ENCODE peak calls at places on chromosomes 1 and 21, in ten cellular contexts. One of them, this sample, is unnamed.

GRCh38 chr1:235628316-235629006 is 21.1 kb downstream of the GNG4 start:
- DNase-seq in foreskin keratinocyte: no peak
- DNase-seq in CD8-positive, alpha-beta T cell: no peak
- DNase-seq in thoracic aorta: no peak
- DNase-seq in AG09319: no peak
- DNase-seq in uterus: no peak
- DNase-seq in H9: no peak
- DNase-seq in GM13976: no peak
- DNase-seq in HL-60: no peak
- DNase-seq in ovary: no peak
- DNase-seq in this sample: no peak

GRCh38 chr21:42570362-42570761 is 56.7 kb downstream of the SLC37A1 start:
- DNase-seq in foreskin keratinocyte: no peak
- DNase-seq in CD8-positive, alpha-beta T cell: no peak
- DNase-seq in thoracic aorta: no peak
- DNase-seq in AG09319: no peak
- DNase-seq in uterus: peak
- DNase-seq in H9: no peak
- DNase-seq in GM13976: no peak
- DNase-seq in HL-60: no peak
- DNase-seq in ovary: no peak
- DNase-seq in this sample: no peak

GRCh38 chr1:14929547-14930223 is 223.9 kb upstream of the TMEM51 start:
- DNase-seq in foreskin keratinocyte: no peak
- DNase-seq in CD8-positive, alpha-beta T cell: no peak
- DNase-seq in thoracic aorta: no peak
- DNase-seq in AG09319: no peak
- DNase-seq in uterus: peak
- DNase-seq in H9: no peak
- DNase-seq in GM13976: no peak
- DNase-seq in HL-60: no peak
- DNase-seq in ovary: peak
- DNase-seq in this sample: no peak

GRCh38 chr1:46442317-46443161 is 47.1 kb upstream of the DMBX1 start:
- DNase-seq in foreskin keratinocyte: peak
- DNase-seq in CD8-positive, alpha-beta T cell: peak
- DNase-seq in thoracic aorta: peak
- DNase-seq in AG09319: peak
- DNase-seq in uterus: peak
- DNase-seq in H9: peak
- DNase-seq in GM13976: peak
- DNase-seq in HL-60: peak
- DNase-seq in ovary: peak
- DNase-seq in this sample: peak

GRCh38 chr1:19448491-19449439 is 36.6 kb downstream of the CAPZB start:
- DNase-seq in foreskin keratinocyte: peak
- DNase-seq in CD8-positive, alpha-beta T cell: no peak
- DNase-seq in thoracic aorta: no peak
- DNase-seq in AG09319: peak
- DNase-seq in uterus: peak
- DNase-seq in H9: no peak
- DNase-seq in GM13976: no peak
- DNase-seq in HL-60: peak
- DNase-seq in ovary: peak
- DNase-seq in this sample: no peak

GRCh38 chr1:90719321-90720136 is 2.4 kb upstream of the BARHL2 start:
- DNase-seq in foreskin keratinocyte: no peak
- DNase-seq in CD8-positive, alpha-beta T cell: no peak
- DNase-seq in thoracic aorta: no peak
- DNase-seq in AG09319: no peak
- DNase-seq in uterus: no peak
- DNase-seq in H9: peak
- DNase-seq in GM13976: peak
- DNase-seq in HL-60: no peak
- DNase-seq in ovary: no peak
- DNase-seq in this sample: no peak

GRCh38 chr1:161730050-161730564 is 8.8 kb downstream of the FCRLB start:
- DNase-seq in foreskin keratinocyte: peak
- DNase-seq in CD8-positive, alpha-beta T cell: no peak
- DNase-seq in thoracic aorta: no peak
- DNase-seq in AG09319: no peak
- DNase-seq in uterus: no peak
- DNase-seq in H9: no peak
- DNase-seq in GM13976: no peak
- DNase-seq in HL-60: no peak
- DNase-seq in ovary: no peak
- DNase-seq in this sample: no peak

GRCh38 chr1:29271724-29272123 is 35.4 kb downstream of the PTPRU start:
- DNase-seq in foreskin keratinocyte: no peak
- DNase-seq in CD8-positive, alpha-beta T cell: no peak
- DNase-seq in thoracic aorta: no peak
- DNase-seq in AG09319: peak
- DNase-seq in uterus: peak
- DNase-seq in H9: peak
- DNase-seq in GM13976: no peak
- DNase-seq in HL-60: no peak
- DNase-seq in ovary: peak
- DNase-seq in this sample: peak

GRCh38 chr21:42233067-42233981 is 14.4 kb downstream of the ABCG1 start:
- DNase-seq in foreskin keratinocyte: no peak
- DNase-seq in CD8-positive, alpha-beta T cell: peak
- DNase-seq in thoracic aorta: peak
- DNase-seq in AG09319: no peak
- DNase-seq in uterus: peak
- DNase-seq in H9: peak
- DNase-seq in GM13976: peak
- DNase-seq in HL-60: peak
- DNase-seq in ovary: peak
- DNase-seq in this sample: no peak

GRCh38 chr1:46686255-46686654 is 14.6 kb downstream of the TEX38 start:
- DNase-seq in foreskin keratinocyte: no peak
- DNase-seq in CD8-positive, alpha-beta T cell: no peak
- DNase-seq in thoracic aorta: no peak
- DNase-seq in AG09319: no peak
- DNase-seq in uterus: no peak
- DNase-seq in H9: no peak
- DNase-seq in GM13976: no peak
- DNase-seq in HL-60: no peak
- DNase-seq in ovary: no peak
- DNase-seq in this sample: no peak

GRCh38 chr1:201419737-201420607 is 1.6 kb downstream of the TNNI1 start:
- DNase-seq in foreskin keratinocyte: no peak
- DNase-seq in CD8-positive, alpha-beta T cell: no peak
- DNase-seq in thoracic aorta: no peak
- DNase-seq in AG09319: no peak
- DNase-seq in uterus: no peak
- DNase-seq in H9: no peak
- DNase-seq in GM13976: no peak
- DNase-seq in HL-60: no peak
- DNase-seq in ovary: no peak
- DNase-seq in this sample: no peak

GRCh38 chr1:44641126-44642102 is 32.9 kb downstream of the TMEM53 start:
- DNase-seq in foreskin keratinocyte: no peak
- DNase-seq in CD8-positive, alpha-beta T cell: no peak
- DNase-seq in thoracic aorta: no peak
- DNase-seq in AG09319: no peak
- DNase-seq in uterus: no peak
- DNase-seq in H9: no peak
- DNase-seq in GM13976: no peak
- DNase-seq in HL-60: no peak
- DNase-seq in ovary: no peak
- DNase-seq in this sample: no peak

GRCh38 chr1:203103201-203103600 is 17.4 kb upstream of the MYOG start:
- DNase-seq in foreskin keratinocyte: no peak
- DNase-seq in CD8-positive, alpha-beta T cell: no peak
- DNase-seq in thoracic aorta: no peak
- DNase-seq in AG09319: no peak
- DNase-seq in uterus: no peak
- DNase-seq in H9: no peak
- DNase-seq in GM13976: no peak
- DNase-seq in HL-60: no peak
- DNase-seq in ovary: no peak
- DNase-seq in this sample: no peak

GRCh38 chr1:59699227-59699847 is 115.4 kb upstream of the HOOK1 start:
- DNase-seq in foreskin keratinocyte: no peak
- DNase-seq in CD8-positive, alpha-beta T cell: no peak
- DNase-seq in thoracic aorta: no peak
- DNase-seq in AG09319: no peak
- DNase-seq in uterus: no peak
- DNase-seq in H9: no peak
- DNase-seq in GM13976: peak
- DNase-seq in HL-60: no peak
- DNase-seq in ovary: no peak
- DNase-seq in this sample: no peak

GRCh38 chr1:231139659-231140650 is 21.9 kb upstream of the TRIM67 start:
- DNase-seq in foreskin keratinocyte: no peak
- DNase-seq in CD8-positive, alpha-beta T cell: no peak
- DNase-seq in thoracic aorta: no peak
- DNase-seq in AG09319: peak
- DNase-seq in uterus: no peak
- DNase-seq in H9: no peak
- DNase-seq in GM13976: no peak
- DNase-seq in HL-60: no peak
- DNase-seq in ovary: no peak
- DNase-seq in this sample: no peak
- TF ChIP-seq CTCF in foreskin keratinocyte: no peak
- TF ChIP-seq CTCF in CD8-positive, alpha-beta T cell: no peak
- TF ChIP-seq CTCF in thoracic aorta: no peak
- TF ChIP-seq CTCF in AG09319: no peak
- TF ChIP-seq CTCF in uterus: no peak
- TF ChIP-seq CTCF in H9: no peak
- TF ChIP-seq CTCF in GM13976: no peak
- TF ChIP-seq CTCF in HL-60: no peak
- TF ChIP-seq CTCF in ovary: no peak
- TF ChIP-seq CTCF in this sample: no peak

GRCh38 chr21:34791776-34792503 is 123.1 kb downstream of the CLIC6 start:
- DNase-seq in foreskin keratinocyte: no peak
- DNase-seq in CD8-positive, alpha-beta T cell: no peak
- DNase-seq in thoracic aorta: no peak
- DNase-seq in AG09319: no peak
- DNase-seq in uterus: no peak
- DNase-seq in H9: peak
- DNase-seq in GM13976: no peak
- DNase-seq in HL-60: no peak
- DNase-seq in ovary: no peak
- DNase-seq in this sample: no peak

GRCh38 chr21:34795152-34796141 is 126.7 kb downstream of the CLIC6 start:
- DNase-seq in foreskin keratinocyte: peak
- DNase-seq in CD8-positive, alpha-beta T cell: no peak
- DNase-seq in thoracic aorta: no peak
- DNase-seq in AG09319: no peak
- DNase-seq in uterus: no peak
- DNase-seq in H9: no peak
- DNase-seq in GM13976: no peak
- DNase-seq in HL-60: no peak
- DNase-seq in ovary: no peak
- DNase-seq in this sample: no peak

GRCh38 chr21:34794686-34795085 is 125.9 kb downstream of the CLIC6 start:
- DNase-seq in foreskin keratinocyte: no peak
- DNase-seq in CD8-positive, alpha-beta T cell: no peak
- DNase-seq in thoracic aorta: no peak
- DNase-seq in AG09319: no peak
- DNase-seq in uterus: no peak
- DNase-seq in H9: no peak
- DNase-seq in GM13976: no peak
- DNase-seq in HL-60: no peak
- DNase-seq in ovary: no peak
- DNase-seq in this sample: no peak

GRCh38 chr21:34792504-34793089 is 123.8 kb downstream of the CLIC6 start:
- DNase-seq in foreskin keratinocyte: no peak
- DNase-seq in CD8-positive, alpha-beta T cell: no peak
- DNase-seq in thoracic aorta: no peak
- DNase-seq in AG09319: no peak
- DNase-seq in uterus: no peak
- DNase-seq in H9: no peak
- DNase-seq in GM13976: no peak
- DNase-seq in HL-60: no peak
- DNase-seq in ovary: no peak
- DNase-seq in this sample: no peak

DNA sequence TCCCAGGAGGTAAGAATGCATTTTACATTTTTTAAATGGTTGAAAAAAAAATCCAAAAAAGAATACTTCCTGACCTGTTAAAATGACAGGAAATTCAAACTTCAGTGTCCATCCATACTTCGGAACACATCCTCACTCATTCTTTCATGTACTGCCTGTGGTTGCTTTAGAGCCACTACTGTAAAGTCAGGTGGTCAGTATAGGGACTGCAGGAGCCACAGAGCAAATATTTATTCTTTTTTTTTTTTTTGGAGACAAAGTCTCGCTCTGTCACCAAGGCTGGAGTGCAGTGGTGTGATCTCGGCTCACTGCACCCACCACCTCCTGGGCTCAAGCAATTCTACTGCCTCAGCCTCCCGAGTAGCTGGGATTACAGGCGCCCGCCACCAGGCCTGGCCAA is 124.7 kb downstream of the CLIC6 start:
- DNase-seq in foreskin keratinocyte: no peak
- DNase-seq in CD8-positive, alpha-beta T cell: no peak
- DNase-seq in thoracic aorta: no peak
- DNase-seq in AG09319: no peak
- DNase-seq in uterus: no peak
- DNase-seq in H9: no peak
- DNase-seq in GM13976: no peak
- DNase-seq in HL-60: no peak
- DNase-seq in ovary: no peak
- DNase-seq in this sample: no peak
- TF ChIP-seq CTCF in foreskin keratinocyte: no peak
- TF ChIP-seq CTCF in CD8-positive, alpha-beta T cell: no peak
- TF ChIP-seq CTCF in thoracic aorta: no peak
- TF ChIP-seq CTCF in AG09319: no peak
- TF ChIP-seq CTCF in uterus: no peak
- TF ChIP-seq CTCF in H9: no peak
- TF ChIP-seq CTCF in GM13976: no peak
- TF ChIP-seq CTCF in HL-60: no peak
- TF ChIP-seq CTCF in ovary: no peak
- TF ChIP-seq CTCF in this sample: no peak

DNA sequence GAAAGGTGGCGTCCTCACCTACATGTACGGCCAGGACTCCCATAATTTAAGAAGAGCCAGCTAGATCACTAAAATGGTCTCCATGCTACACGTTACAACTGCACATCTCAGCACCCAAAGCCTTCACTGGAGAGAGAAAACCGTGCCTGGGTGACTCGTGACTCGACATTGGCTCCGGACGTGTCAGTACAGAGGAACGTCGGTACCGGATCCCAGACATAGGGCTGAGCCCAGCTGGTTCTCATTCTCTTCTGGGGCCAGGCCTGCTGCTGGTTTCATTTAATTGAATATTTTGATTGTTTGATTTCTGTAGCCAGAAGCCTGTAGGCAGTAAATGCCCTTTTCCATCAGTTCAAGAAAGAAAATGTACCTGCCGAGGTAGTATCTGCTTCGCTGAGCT is 93.1 kb downstream of the HHIPL2 start:
- DNase-seq in foreskin keratinocyte: no peak
- DNase-seq in CD8-positive, alpha-beta T cell: no peak
- DNase-seq in thoracic aorta: no peak
- DNase-seq in AG09319: peak
- DNase-seq in uterus: peak
- DNase-seq in H9: peak
- DNase-seq in GM13976: no peak
- DNase-seq in HL-60: no peak
- DNase-seq in ovary: peak
- DNase-seq in this sample: no peak
- TF ChIP-seq CTCF in foreskin keratinocyte: no peak
- TF ChIP-seq CTCF in CD8-positive, alpha-beta T cell: no peak
- TF ChIP-seq CTCF in thoracic aorta: no peak
- TF ChIP-seq CTCF in AG09319: no peak
- TF ChIP-seq CTCF in uterus: no peak
- TF ChIP-seq CTCF in H9: no peak
- TF ChIP-seq CTCF in GM13976: no peak
- TF ChIP-seq CTCF in HL-60: no peak
- TF ChIP-seq CTCF in ovary: no peak
- TF ChIP-seq CTCF in this sample: no peak

GRCh38 chr1:222813866-222814535 is 838 bp upstream of the DISP1 start:
- DNase-seq in foreskin keratinocyte: no peak
- DNase-seq in CD8-positive, alpha-beta T cell: no peak
- DNase-seq in thoracic aorta: no peak
- DNase-seq in AG09319: no peak
- DNase-seq in uterus: no peak
- DNase-seq in H9: no peak
- DNase-seq in GM13976: no peak
- DNase-seq in HL-60: no peak
- DNase-seq in ovary: no peak
- DNase-seq in this sample: no peak
- TF ChIP-seq CTCF in foreskin keratinocyte: no peak
- TF ChIP-seq CTCF in CD8-positive, alpha-beta T cell: no peak
- TF ChIP-seq CTCF in thoracic aorta: no peak
- TF ChIP-seq CTCF in AG09319: no peak
- TF ChIP-seq CTCF in uterus: no peak
- TF ChIP-seq CTCF in H9: no peak
- TF ChIP-seq CTCF in GM13976: no peak
- TF ChIP-seq CTCF in HL-60: no peak
- TF ChIP-seq CTCF in ovary: no peak
- TF ChIP-seq CTCF in this sample: no peak